ENCODE peak calls at places on chromosomes 13 and 19, in four cellular contexts. One of them, this sample, is unnamed.

GRCh38 chr19:51799998-51800848 is 5.3 kb downstream of the FPR3 start:
- DNase-seq in HCT116: no peak
- DNase-seq in K562: peak
- DNase-seq in H1: no peak
- DNase-seq in this sample: no peak

GRCh38 chr13:97125810-97126738 is 96.1 kb upstream of the MBNL2 start:
- DNase-seq in HCT116: no peak
- DNase-seq in K562: no peak
- DNase-seq in H1: no peak
- DNase-seq in this sample: peak

GRCh38 chr19:36058481-36059179 is 3.9 kb downstream of the WDR62 start:
- DNase-seq in HCT116: no peak
- DNase-seq in K562: no peak
- DNase-seq in H1: no peak
- DNase-seq in this sample: no peak

GRCh38 chr13:74907788-74908187 is 574.2 kb downstream of the TBC1D4 start:
- DNase-seq in HCT116: no peak
- DNase-seq in K562: no peak
- DNase-seq in H1: no peak
- DNase-seq in this sample: no peak

GRCh38 chr13:51781246-51782022 is 22.5 kb downstream of the DHRS12 start:
- DNase-seq in HCT116: peak
- DNase-seq in K562: no peak
- DNase-seq in H1: no peak
- DNase-seq in this sample: no peak

GRCh38 chr13:24605923-24606372 is 74.3 kb upstream of the ATP12A start:
- DNase-seq in HCT116: peak
- DNase-seq in K562: no peak
- DNase-seq in H1: no peak
- DNase-seq in this sample: no peak

GRCh38 chr19:52028027-52028779 is at the start of gene ZNF614:
- DNase-seq in HCT116: peak
- DNase-seq in K562: peak
- DNase-seq in H1: no peak
- DNase-seq in this sample: peak

GRCh38 chr19:1469200-1469935 is 9.6 kb downstream of the C19orf25 start:
- DNase-seq in HCT116: no peak
- DNase-seq in K562: no peak
- DNase-seq in H1: no peak
- DNase-seq in this sample: no peak

GRCh38 chr13:110546933-110547332 is 14.6 kb downstream of the RAB20 start:
- DNase-seq in HCT116: peak
- DNase-seq in K562: no peak
- DNase-seq in H1: no peak
- DNase-seq in this sample: no peak

GRCh38 chr13:99617474-99618255 is 116.4 kb downstream of the TM9SF2 start:
- DNase-seq in HCT116: peak
- DNase-seq in K562: peak
- DNase-seq in H1: no peak
- DNase-seq in this sample: no peak

GRCh38 chr19:13430790-13431582 is 75.3 kb downstream of the CACNA1A start:
- DNase-seq in HCT116: peak
- DNase-seq in K562: peak
- DNase-seq in H1: no peak
- DNase-seq in this sample: no peak

GRCh38 chr13:80038371-80038770 is 302.6 kb downstream of the SPRY2 start:
- DNase-seq in HCT116: no peak
- DNase-seq in K562: no peak
- DNase-seq in H1: no peak
- DNase-seq in this sample: no peak

GRCh38 chr19:29013325-29013724 is 199.6 kb downstream of the UQCRFS1 start:
- DNase-seq in HCT116: no peak
- DNase-seq in K562: peak
- DNase-seq in H1: no peak
- DNase-seq in this sample: no peak

GRCh38 chr13:26310003-26310402 is 56.1 kb downstream of the CDK8 start:
- DNase-seq in HCT116: no peak
- DNase-seq in K562: no peak
- DNase-seq in H1: no peak
- DNase-seq in this sample: no peak

GRCh38 chr13:98118865-98119264 is 24.0 kb upstream of the FARP1 start:
- DNase-seq in HCT116: no peak
- DNase-seq in K562: no peak
- DNase-seq in H1: no peak
- DNase-seq in this sample: no peak

GRCh38 chr19:12881172-12881808 is at the start of gene DNASE2:
- DNase-seq in HCT116: peak
- DNase-seq in K562: peak
- DNase-seq in H1: peak
- DNase-seq in this sample: peak

GRCh38 chr13:71902676-71903075 is 35.7 kb upstream of the DACH1 start:
- DNase-seq in HCT116: no peak
- DNase-seq in K562: no peak
- DNase-seq in H1: no peak
- DNase-seq in this sample: no peak

GRCh38 chr13:33057019-33057785 is 41.0 kb downstream of the KL start:
- DNase-seq in HCT116: no peak
- DNase-seq in K562: no peak
- DNase-seq in H1: no peak
- DNase-seq in this sample: no peak

GRCh38 chr19:13079542-13079986 is 23.1 kb downstream of the LYL1 start:
- DNase-seq in HCT116: no peak
- DNase-seq in K562: peak
- DNase-seq in H1: no peak
- DNase-seq in this sample: no peak

GRCh38 chr19:2494447-2495129 is 18.7 kb downstream of the GADD45B start:
- DNase-seq in HCT116: no peak
- DNase-seq in K562: peak
- DNase-seq in H1: no peak
- DNase-seq in this sample: no peak

GRCh38 chr13:48954086-48954485 is 21.6 kb upstream of the FNDC3A start:
- DNase-seq in HCT116: no peak
- DNase-seq in K562: no peak
- DNase-seq in H1: no peak
- DNase-seq in this sample: no peak

GRCh38 chr19:1063030-1063908 is 3.7 kb upstream of the ARHGAP45 start:
- DNase-seq in HCT116: peak
- DNase-seq in K562: peak
- DNase-seq in H1: no peak
- DNase-seq in this sample: no peak

GRCh38 chr19:13208131-13208963 is 58.1 kb downstream of the IER2 start:
- DNase-seq in HCT116: no peak
- DNase-seq in K562: no peak
- DNase-seq in H1: no peak
- DNase-seq in this sample: peak

GRCh38 chr13:78606471-78607408 is 3.4 kb upstream of the POU4F1 start:
- DNase-seq in HCT116: no peak
- DNase-seq in K562: no peak
- DNase-seq in H1: no peak
- DNase-seq in this sample: no peak

GRCh38 chr19:38706792-38707511 is 37.3 kb downstream of the CAPN12 start:
- DNase-seq in HCT116: no peak
- DNase-seq in K562: no peak
- DNase-seq in H1: no peak
- DNase-seq in this sample: no peak

GRCh38 chr19:45560686-45561085 is 23.9 kb downstream of the OPA3 start:
- DNase-seq in HCT116: no peak
- DNase-seq in K562: no peak
- DNase-seq in H1: no peak
- DNase-seq in this sample: no peak

GRCh38 chr19:6068711-6069110 is 41.6 kb downstream of the RFX2 start:
- DNase-seq in HCT116: no peak
- DNase-seq in K562: no peak
- DNase-seq in H1: no peak
- DNase-seq in this sample: no peak

GRCh38 chr19:55379161-55379560 is 2.5 kb downstream of the TMEM190 start:
- DNase-seq in HCT116: no peak
- DNase-seq in K562: no peak
- DNase-seq in H1: no peak
- DNase-seq in this sample: no peak

GRCh38 chr13:45879666-45880065 is 28.1 kb upstream of the SIAH3 start:
- DNase-seq in HCT116: peak
- DNase-seq in K562: peak
- DNase-seq in H1: no peak
- DNase-seq in this sample: no peak

GRCh38 chr13:45873491-45874360 is 22.2 kb upstream of the SIAH3 start:
- DNase-seq in HCT116: peak
- DNase-seq in K562: no peak
- DNase-seq in H1: no peak
- DNase-seq in this sample: no peak

GRCh38 chr13:45875951-45876350 is 24.4 kb upstream of the SIAH3 start:
- DNase-seq in HCT116: peak
- DNase-seq in K562: no peak
- DNase-seq in H1: no peak
- DNase-seq in this sample: no peak

GRCh38 chr13:45878966-45879365 is 27.4 kb upstream of the SIAH3 start:
- DNase-seq in HCT116: no peak
- DNase-seq in K562: no peak
- DNase-seq in H1: no peak
- DNase-seq in this sample: no peak

DNA sequence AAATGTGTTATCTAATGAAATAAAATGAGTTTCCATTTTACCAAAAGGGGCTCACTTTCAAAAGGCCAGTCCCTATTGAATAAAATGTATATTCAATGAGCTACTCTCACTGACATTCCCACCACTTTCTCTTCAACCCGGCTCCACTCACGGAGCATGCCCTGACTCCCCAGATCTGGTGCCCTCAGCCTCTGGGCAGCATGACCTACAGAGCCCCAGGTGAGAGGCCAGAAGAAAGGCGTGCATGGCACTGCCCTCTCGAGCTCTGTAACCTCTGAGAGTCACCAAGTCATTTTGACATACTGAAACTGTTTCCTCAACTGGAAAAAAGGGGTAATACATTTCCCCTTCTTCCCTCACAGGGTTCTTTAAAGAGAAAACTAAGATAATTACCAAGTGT is 25.2 kb upstream of the SIAH3 start:
- DNase-seq in HCT116: no peak
- DNase-seq in K562: no peak
- DNase-seq in H1: no peak
- DNase-seq in this sample: no peak
- TF ChIP-seq EGR1 in HCT116: no peak
- TF ChIP-seq EGR1 in K562: no peak
- TF ChIP-seq EGR1 in H1: no peak
- TF ChIP-seq EGR1 in this sample: no peak

DNA sequence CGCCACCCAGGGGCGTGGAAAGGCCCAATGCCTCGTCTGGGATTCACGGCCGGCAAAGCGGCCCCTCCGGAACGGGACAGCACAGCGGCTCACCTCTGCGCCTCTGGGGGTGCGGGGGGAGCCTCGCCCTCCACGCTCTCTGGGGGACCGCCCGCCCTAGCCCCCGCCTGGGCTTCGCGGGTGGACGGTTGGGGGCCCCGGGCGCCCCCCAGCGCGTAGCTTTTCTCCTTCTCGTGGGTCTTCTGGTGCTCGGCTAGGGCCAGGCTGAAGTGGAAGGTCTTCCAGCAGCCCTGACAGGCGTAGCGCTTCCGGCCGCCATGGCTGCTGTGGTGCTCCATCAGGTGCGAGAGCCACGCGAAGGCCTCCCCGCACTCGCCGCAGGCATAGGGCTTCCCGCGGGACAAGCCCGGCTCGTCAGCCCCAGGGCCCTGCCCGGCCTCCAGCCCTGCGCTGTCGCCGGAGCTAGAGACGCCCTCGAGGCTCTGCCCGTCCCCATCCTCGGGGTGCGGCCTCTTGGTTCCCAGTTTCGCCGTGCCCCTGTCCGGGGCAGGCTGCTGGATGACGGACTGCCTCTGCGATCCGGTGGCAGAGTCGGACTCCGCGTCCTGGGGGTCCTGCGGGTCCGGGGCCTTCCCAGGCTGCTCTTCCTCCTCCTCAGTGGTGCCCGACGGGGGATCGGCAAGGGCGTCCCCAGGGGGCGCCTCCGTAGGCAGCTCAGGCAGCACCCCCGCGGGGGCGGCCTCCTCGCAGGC is 13.3 kb downstream of the ZSCAN18 start:
- DNase-seq in HCT116: no peak
- DNase-seq in K562: no peak
- DNase-seq in H1: no peak
- DNase-seq in this sample: no peak
- TF ChIP-seq SIN3A in HCT116: no peak
- TF ChIP-seq SIN3A in K562: no peak
- TF ChIP-seq SIN3A in H1: no peak
- TF ChIP-seq SIN3A in this sample: no peak

GRCh38 chr19:40347476-40348124 is 597 bp downstream of the C19orf47 start:
- DNase-seq in HCT116: no peak
- DNase-seq in K562: no peak
- DNase-seq in H1: no peak
- DNase-seq in this sample: no peak
- TF ChIP-seq ZNF274 in HCT116: no peak
- TF ChIP-seq ZNF274 in K562: no peak
- TF ChIP-seq ZNF274 in H1: no peak
- TF ChIP-seq ZNF274 in this sample: no peak

GRCh38 chr19:47109541-47110375 is 3.8 kb downstream of the ZC3H4 start:
- DNase-seq in HCT116: no peak
- DNase-seq in K562: peak
- DNase-seq in H1: no peak
- DNase-seq in this sample: no peak
- TF ChIP-seq EGR1 in HCT116: no peak
- TF ChIP-seq EGR1 in K562: no peak
- TF ChIP-seq EGR1 in H1: no peak
- TF ChIP-seq EGR1 in this sample: no peak

GRCh38 chr13:76856141-76856571 is 30.0 kb downstream of the KCTD12 start:
- DNase-seq in HCT116: no peak
- DNase-seq in K562: no peak
- DNase-seq in H1: no peak
- DNase-seq in this sample: no peak
- TF ChIP-seq SIN3A in HCT116: no peak
- TF ChIP-seq SIN3A in K562: no peak
- TF ChIP-seq SIN3A in H1: no peak
- TF ChIP-seq SIN3A in this sample: no peak